ENCODE peak calls at places on chromosomes 5 and 9, in ten cellular contexts. R is CD8-positive, alpha-beta T cell; F is ascending aorta; J is AG04450; P is gastrocnemius medialis; U is lower lobe of right lung; Z is testis; T is body of pancreas; I is heart left ventricle; Q is tibial nerve. D is an unnamed sample.

GRCh38 chr9:132637351-132637750 is 32.4 kb downstream of the DDX31 start:
- DNase-seq in R (no peak), F (no peak), J (no peak), P (no peak), U (no peak), Z (no peak), T (no peak), I (no peak), Q (no peak), D (no peak)

GRCh38 chr5:178590141-178590923 is at the start of gene COL23A1:
- DNase-seq in R (peak), F (no peak), J (no peak), P (peak), U (peak), Z (peak), T (no peak), I (peak), Q (no peak), D (peak)

GRCh38 chr9:128456613-128457061 is 831 bp downstream of the ODF2 start:
- DNase-seq in R (peak), F (peak), J (no peak), P (peak), U (peak), Z (peak), T (peak), I (peak), Q (peak), D (peak)

GRCh38 chr5:139746691-139747582 is 48.7 kb upstream of the PSD2 start:
- DNase-seq in R (peak), F (no peak), J (no peak), P (no peak), U (no peak), Z (no peak), T (no peak), I (no peak), Q (no peak), D (no peak)

GRCh38 chr5:158843305-158843704 is 256.4 kb downstream of the EBF1 start:
- DNase-seq in R (no peak), F (no peak), J (no peak), P (no peak), U (no peak), Z (no peak), T (no peak), I (no peak), Q (no peak), D (no peak)

GRCh38 chr9:91285729-91286353 is 75.9 kb downstream of the AUH start:
- DNase-seq in R (no peak), F (no peak), J (no peak), P (no peak), U (no peak), Z (no peak), T (no peak), I (no peak), Q (no peak), D (no peak)

GRCh38 chr5:135091286-135091685 is 57.3 kb upstream of the PITX1 start:
- DNase-seq in R (no peak), F (no peak), J (no peak), P (no peak), U (no peak), Z (no peak), T (no peak), I (peak), Q (no peak), D (no peak)

GRCh38 chr5:42057254-42057690 is 132.2 kb downstream of the FBXO4 start:
- DNase-seq in R (peak), F (no peak), J (peak), P (peak), U (no peak), Z (peak), T (peak), I (no peak), Q (no peak), D (peak)

GRCh38 chr5:882253-883185 is 10.1 kb downstream of the BRD9 start:
- DNase-seq in R (no peak), F (no peak), J (no peak), P (peak), U (no peak), Z (no peak), T (no peak), I (no peak), Q (no peak), D (peak)

GRCh38 chr5:157130933-157131332 is 11.7 kb downstream of the MED7 start:
- DNase-seq in R (no peak), F (no peak), J (no peak), P (no peak), U (no peak), Z (no peak), T (no peak), I (no peak), Q (no peak), D (no peak)

GRCh38 chr9:108687360-108687981 is 168.3 kb downstream of the ACTL7B start:
- DNase-seq in R (no peak), F (no peak), J (no peak), P (no peak), U (no peak), Z (no peak), T (no peak), I (no peak), Q (no peak), D (no peak)

GRCh38 chr5:32355694-32356093 is 43.0 kb upstream of the MTMR12 start:
- DNase-seq in R (no peak), F (no peak), J (no peak), P (no peak), U (no peak), Z (peak), T (no peak), I (no peak), Q (no peak), D (no peak)

GRCh38 chr9:21591221-21592062 is 109.3 kb upstream of the IFNE start:
- DNase-seq in R (peak), F (peak), J (peak), P (peak), U (no peak), Z (no peak), T (no peak), I (peak), Q (peak), D (peak)

GRCh38 chr9:98502311-98502975 is 206.3 kb downstream of the GABBR2 start:
- DNase-seq in R (no peak), F (no peak), J (no peak), P (no peak), U (no peak), Z (no peak), T (no peak), I (no peak), Q (no peak), D (no peak)

GRCh38 chr5:146962801-146963355 is 84.3 kb upstream of the PPP2R2B start:
- DNase-seq in R (no peak), F (no peak), J (no peak), P (no peak), U (no peak), Z (no peak), T (no peak), I (no peak), Q (no peak), D (peak)

GRCh38 chr5:102815560-102816324 is 60.6 kb downstream of the PAM start:
- DNase-seq in R (no peak), F (no peak), J (no peak), P (no peak), U (no peak), Z (no peak), T (no peak), I (no peak), Q (no peak), D (no peak)

GRCh38 chr5:63211413-63212132 is 633.0 kb downstream of the LRRC70 start:
- DNase-seq in R (no peak), F (no peak), J (no peak), P (no peak), U (no peak), Z (no peak), T (no peak), I (no peak), Q (no peak), D (no peak)

GRCh38 chr9:136058152-136058483 is 37.0 kb downstream of the NACC2 start:
- DNase-seq in R (no peak), F (no peak), J (no peak), P (no peak), U (no peak), Z (no peak), T (no peak), I (no peak), Q (no peak), D (no peak)

GRCh38 chr5:145941677-145942130 is 5.3 kb downstream of the SH3RF2 start:
- DNase-seq in R (no peak), F (no peak), J (no peak), P (no peak), U (no peak), Z (no peak), T (no peak), I (no peak), Q (no peak), D (no peak)

GRCh38 chr5:35773936-35774335 is 82.8 kb upstream of the IL7R start:
- DNase-seq in R (no peak), F (no peak), J (no peak), P (no peak), U (no peak), Z (no peak), T (no peak), I (no peak), Q (no peak), D (no peak)

GRCh38 chr5:51382759-51383493 is at the start of gene ISL1:
- DNase-seq in R (no peak), F (no peak), J (no peak), P (peak), U (peak), Z (peak), T (peak), I (no peak), Q (no peak), D (no peak)

GRCh38 chr9:126374366-126374781 is 47.7 kb downstream of the MVB12B start:
- DNase-seq in R (no peak), F (no peak), J (no peak), P (no peak), U (no peak), Z (no peak), T (no peak), I (no peak), Q (no peak), D (no peak)

GRCh38 chr9:77908293-77908692 is 123.3 kb downstream of the GNAQ start:
- DNase-seq in R (no peak), F (no peak), J (no peak), P (no peak), U (no peak), Z (no peak), T (no peak), I (no peak), Q (no peak), D (no peak)
- H3K27ac ChIP-seq in R (no peak), F (no peak), J (no peak), P (no peak), U (no peak), Z (no peak), T (no peak), I (no peak), Q (no peak), D (peak)

GRCh38 chr5:69078921-69079537 is 14.8 kb upstream of the SLC30A5 start:
- DNase-seq in R (no peak), F (no peak), J (no peak), P (no peak), U (no peak), Z (no peak), T (peak), I (no peak), Q (no peak), D (no peak)

GRCh38 chr5:69075522-69076169 is 18.2 kb upstream of the SLC30A5 start:
- DNase-seq in R (no peak), F (no peak), J (no peak), P (no peak), U (no peak), Z (no peak), T (no peak), I (no peak), Q (no peak), D (no peak)

GRCh38 chr5:69083412-69083811 is 10.4 kb upstream of the SLC30A5 start:
- DNase-seq in R (no peak), F (no peak), J (no peak), P (no peak), U (no peak), Z (no peak), T (peak), I (no peak), Q (no peak), D (no peak)

GRCh38 chr5:69074664-69075521 is 18.9 kb upstream of the SLC30A5 start:
- DNase-seq in R (no peak), F (no peak), J (no peak), P (peak), U (no peak), Z (no peak), T (no peak), I (no peak), Q (no peak), D (no peak)

DNA sequence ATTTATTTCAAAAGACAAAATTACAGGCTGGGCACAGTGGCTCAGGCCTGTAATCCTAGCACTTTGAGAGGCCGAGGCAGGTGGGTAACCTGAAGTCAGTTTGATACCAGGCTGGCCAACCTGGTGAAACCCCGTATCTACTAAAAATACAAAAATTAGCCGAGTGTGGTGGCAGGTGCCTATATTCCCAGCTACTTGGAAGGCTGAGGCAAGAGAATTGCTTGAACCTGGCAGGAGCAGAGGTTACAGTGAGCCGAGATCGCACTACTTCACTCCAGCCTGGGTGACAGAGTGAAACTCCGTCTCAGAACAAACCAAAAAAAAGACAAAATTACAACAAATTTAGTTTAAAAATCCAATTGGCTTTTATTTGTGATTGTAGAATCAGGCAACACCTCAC is 14.3 kb upstream of the SLC30A5 start:
- DNase-seq in R (no peak), F (no peak), J (no peak), P (no peak), U (no peak), Z (no peak), T (peak), I (no peak), Q (no peak), D (no peak)
- TF ChIP-seq CTCF in R (no peak), F (no peak), J (no peak), P (no peak), U (no peak), Z (no peak), T (no peak), I (no peak), Q (no peak), D (no peak)

GRCh38 chr5:151005187-151005974 is 15.0 kb upstream of the GPX3 start:
- DNase-seq in R (no peak), F (no peak), J (no peak), P (peak), U (no peak), Z (peak), T (no peak), I (peak), Q (peak), D (no peak)
- H3K27ac ChIP-seq in R (no peak), F (peak), J (peak), P (peak), U (peak), Z (peak), T (peak), I (peak), Q (peak), D (no peak)

GRCh38 chr5:171388816-171389168 is 1.1 kb downstream of the NPM1 start:
- DNase-seq in R (no peak), F (no peak), J (no peak), P (no peak), U (peak), Z (no peak), T (no peak), I (no peak), Q (no peak), D (no peak)

GRCh38 chr5:171391996-171392577 is 4.4 kb downstream of the NPM1 start:
- DNase-seq in R (no peak), F (no peak), J (no peak), P (no peak), U (no peak), Z (no peak), T (no peak), I (no peak), Q (no peak), D (no peak)

GRCh38 chr5:171395042-171395441 is 7.4 kb downstream of the NPM1 start:
- DNase-seq in R (no peak), F (no peak), J (no peak), P (no peak), U (no peak), Z (no peak), T (no peak), I (no peak), Q (no peak), D (no peak)

GRCh38 chr5:171390883-171391677 is 3.4 kb downstream of the NPM1 start:
- DNase-seq in R (peak), F (no peak), J (no peak), P (no peak), U (no peak), Z (no peak), T (no peak), I (no peak), Q (no peak), D (no peak)

GRCh38 chr5:171392585-171393159 is 5.0 kb downstream of the NPM1 start:
- DNase-seq in R (no peak), F (no peak), J (no peak), P (no peak), U (no peak), Z (no peak), T (no peak), I (no peak), Q (no peak), D (no peak)
- TF ChIP-seq CTCF in R (no peak), F (no peak), J (no peak), P (no peak), U (no peak), Z (no peak), T (no peak), I (no peak), Q (no peak), D (no peak)

DNA sequence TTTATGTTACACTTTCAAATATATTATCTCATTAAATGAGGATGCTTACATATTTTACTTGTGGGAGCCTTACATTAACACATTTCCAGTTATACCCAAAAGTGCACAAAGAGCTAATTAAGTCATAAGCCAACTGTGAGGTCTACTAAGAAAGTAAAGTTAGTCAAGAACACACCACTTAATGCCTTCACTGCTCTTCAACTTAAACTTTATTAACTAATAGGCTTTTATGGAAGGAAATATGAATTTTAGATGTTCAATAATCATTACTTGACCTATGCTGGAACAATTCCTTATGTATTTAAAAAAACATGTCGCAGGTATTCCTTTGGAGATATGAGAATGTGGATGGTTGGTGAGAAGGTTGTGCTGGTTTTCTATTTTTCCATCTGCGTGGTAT is 3.4 kb downstream of the ST8SIA4 start:
- DNase-seq in R (no peak), F (no peak), J (no peak), P (no peak), U (no peak), Z (no peak), T (no peak), I (no peak), Q (no peak), D (no peak)
- H3K27ac ChIP-seq in R (peak), F (no peak), J (no peak), P (peak), U (peak), Z (no peak), T (no peak), I (peak), Q (peak), D (peak)

DNA sequence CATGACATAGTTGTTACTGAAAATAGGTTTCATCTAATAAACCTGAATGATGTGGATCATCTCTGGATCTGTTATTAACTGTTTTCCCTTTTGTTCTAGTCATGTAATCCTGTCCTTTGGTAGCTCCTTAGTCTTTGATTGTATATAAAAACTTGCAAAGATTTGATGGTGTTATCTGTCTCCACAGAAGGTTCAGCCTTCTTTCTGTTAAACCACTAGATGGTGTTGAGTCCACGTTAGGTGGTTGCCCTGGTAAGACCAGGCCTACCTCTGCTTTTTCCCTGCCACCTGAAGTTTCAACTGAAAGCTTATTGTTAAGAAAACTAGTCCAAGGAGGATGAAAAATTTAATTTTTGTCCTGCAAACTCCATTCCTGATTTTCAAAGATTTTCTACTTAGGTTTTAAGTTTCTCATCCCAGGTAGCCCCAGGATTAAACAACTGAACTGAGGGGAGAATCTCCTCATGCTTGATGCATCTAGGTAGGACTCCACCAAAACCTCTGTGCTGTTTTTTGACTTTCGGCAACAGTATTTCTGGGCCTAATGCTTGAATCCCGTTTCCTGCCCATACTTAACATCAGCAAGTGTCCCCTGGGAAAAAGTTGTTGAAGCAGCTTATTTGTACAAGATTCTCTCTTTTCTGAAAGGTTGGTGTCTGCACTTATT is 68.5 kb downstream of the RICTOR start:
- DNase-seq in R (peak), F (no peak), J (no peak), P (no peak), U (no peak), Z (no peak), T (no peak), I (no peak), Q (no peak), D (no peak)
- TF ChIP-seq CTCF in R (no peak), F (no peak), J (peak), P (peak), U (peak), Z (no peak), T (peak), I (peak), Q (no peak), D (no peak)

GRCh38 chr5:43105369-43106289 is 15.1 kb upstream of the ZNF131 start:
- DNase-seq in R (peak), F (peak), J (peak), P (peak), U (peak), Z (peak), T (peak), I (peak), Q (peak), D (peak)
- H3K27ac ChIP-seq in R (no peak), F (no peak), J (peak), P (peak), U (peak), Z (peak), T (peak), I (peak), Q (peak), D (peak)